ENCODE peak calls at places on chromosomes 1 and 21, in five cellular contexts. Y, U, F, K and M are unnamed samples.

GRCh38 chr1:64536836-64537490 is 67.0 kb downstream of the CACHD1 start:
- DNase-seq in Y (no peak), U (peak), F (no peak), K (no peak), M (peak)

GRCh38 chr1:168763031-168763430 is 34.0 kb upstream of the DPT start:
- DNase-seq in Y (no peak), U (no peak), F (no peak), K (no peak), M (peak)

GRCh38 chr1:6424000-6424565 is 493 bp upstream of the ESPN start:
- DNase-seq in Y (peak), U (no peak), F (no peak), K (no peak), M (no peak)

GRCh38 chr21:31781737-31782136 is 49.8 kb upstream of the SCAF4 start:
- DNase-seq in Y (no peak), U (no peak), F (no peak), K (no peak), M (no peak)

GRCh38 chr1:220458936-220459335 is 69.0 kb upstream of the MARK1 start:
- DNase-seq in Y (no peak), U (no peak), F (no peak), K (no peak), M (no peak)

GRCh38 chr1:154730986-154731489 is 123.1 kb upstream of the ADAR start:
- DNase-seq in Y (no peak), U (no peak), F (no peak), K (no peak), M (no peak)

GRCh38 chr1:112358061-112358770 is 37.8 kb upstream of the CTTNBP2NL start:
- DNase-seq in Y (no peak), U (no peak), F (no peak), K (no peak), M (no peak)

GRCh38 chr21:33171584-33172169 is 58.1 kb upstream of the IFNAR2 start:
- DNase-seq in Y (no peak), U (no peak), F (no peak), K (no peak), M (no peak)

GRCh38 chr1:41615316-41615715 is 130.8 kb upstream of the EDN2 start:
- DNase-seq in Y (no peak), U (no peak), F (peak), K (no peak), M (no peak)

GRCh38 chr21:37073417-37074194 is 552 bp downstream of the TTC3 start:
- DNase-seq in Y (peak), U (no peak), F (peak), K (peak), M (peak)

GRCh38 chr1:235999259-235999925 is 65.5 kb downstream of the NID1 start:
- DNase-seq in Y (no peak), U (no peak), F (no peak), K (peak), M (peak)

GRCh38 chr1:27538793-27539192 is 48.8 kb upstream of the WASF2 start:
- DNase-seq in Y (no peak), U (no peak), F (no peak), K (no peak), M (no peak)

GRCh38 chr1:205725514-205725913 is 24.5 kb downstream of the NUCKS1 start:
- DNase-seq in Y (no peak), U (no peak), F (no peak), K (no peak), M (no peak)
- H3K27ac ChIP-seq in Y (no peak), U (peak), F (no peak), K (no peak), M (no peak)

DNA sequence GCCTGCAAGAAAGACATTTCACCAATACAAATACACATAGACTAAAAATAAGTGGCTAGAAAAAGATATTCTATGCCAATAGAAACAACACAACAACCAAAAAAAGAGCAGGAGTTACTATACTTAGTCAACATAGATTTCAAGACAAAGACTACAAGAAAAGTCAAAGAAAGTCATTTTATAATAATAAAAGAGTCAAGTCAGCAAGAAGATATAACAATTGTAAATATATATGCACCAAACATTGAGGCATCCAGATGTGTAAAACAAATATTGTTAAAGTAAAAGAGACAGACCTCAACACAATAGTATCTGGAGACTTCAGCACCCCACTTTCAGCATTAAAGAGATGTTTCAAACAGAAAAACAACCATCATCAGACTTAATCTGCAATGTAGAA is 104.6 kb downstream of the AMY1C start:
- DNase-seq in Y (no peak), U (no peak), F (no peak), K (no peak), M (no peak)
- H3K27ac ChIP-seq in Y (no peak), U (no peak), F (no peak), K (no peak), M (no peak)

GRCh38 chr1:222818171-222818570 is 3.3 kb downstream of the DISP1 start:
- DNase-seq in Y (no peak), U (no peak), F (no peak), K (no peak), M (no peak)

GRCh38 chr1:222820159-222820732 is 5.4 kb downstream of the DISP1 start:
- DNase-seq in Y (no peak), U (no peak), F (no peak), K (no peak), M (no peak)

GRCh38 chr1:222814536-222815366 is at the start of gene DISP1:
- DNase-seq in Y (peak), U (peak), F (peak), K (peak), M (peak)

GRCh38 chr1:222815367-222815765 is 527 bp downstream of the DISP1 start:
- DNase-seq in Y (no peak), U (no peak), F (no peak), K (no peak), M (no peak)

GRCh38 chr1:222817529-222817928 is 2.7 kb downstream of the DISP1 start:
- DNase-seq in Y (no peak), U (no peak), F (no peak), K (no peak), M (peak)
- H3K27ac ChIP-seq in Y (peak), U (no peak), F (peak), K (no peak), M (no peak)

DNA sequence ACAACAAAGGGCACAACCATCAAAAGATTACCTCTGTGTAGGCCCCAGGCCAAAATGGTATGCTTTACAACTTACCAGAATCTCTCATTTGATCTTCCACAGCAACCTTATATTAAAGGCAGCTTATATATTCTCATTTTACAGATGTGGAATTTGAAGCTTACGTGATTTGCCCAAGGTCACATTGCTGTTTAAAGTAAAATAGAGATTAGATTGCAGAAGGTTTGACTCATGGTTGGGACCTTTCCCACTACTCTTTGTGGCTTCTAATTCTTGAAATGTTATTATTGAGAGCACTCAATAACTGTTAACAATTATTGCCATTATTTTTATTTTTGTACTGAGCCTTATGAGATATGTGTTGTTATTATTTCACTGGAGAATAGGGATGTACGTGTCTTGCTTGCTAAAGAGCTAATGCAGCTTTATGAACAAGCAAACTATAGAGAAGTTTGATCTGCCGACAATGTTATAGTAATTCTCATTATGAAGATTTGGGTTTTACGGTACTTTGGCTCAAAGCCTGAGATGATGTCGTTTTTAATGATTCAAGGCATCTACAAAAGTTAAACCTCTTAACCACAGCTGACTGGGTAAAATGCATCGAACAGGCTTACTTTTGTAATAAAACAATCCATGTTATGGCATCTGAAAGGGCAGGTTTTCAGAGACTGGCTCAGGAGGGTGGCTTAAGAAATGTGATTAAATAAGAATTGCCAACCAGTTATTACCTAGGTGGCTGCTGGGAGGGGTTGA is 43.3 kb upstream of the TSNAX start:
- DNase-seq in Y (no peak), U (peak), F (no peak), K (no peak), M (no peak)
- H3K27ac ChIP-seq in Y (no peak), U (no peak), F (no peak), K (no peak), M (no peak)

GRCh38 chr1:226695335-226695900 is 43.7 kb downstream of the ITPKB start:
- DNase-seq in Y (no peak), U (no peak), F (no peak), K (no peak), M (no peak)

GRCh38 chr1:226690460-226690982 is 48.6 kb downstream of the ITPKB start:
- DNase-seq in Y (no peak), U (no peak), F (no peak), K (peak), M (no peak)

GRCh38 chr1:226692067-226692792 is 46.9 kb downstream of the ITPKB start:
- DNase-seq in Y (no peak), U (no peak), F (no peak), K (no peak), M (no peak)

GRCh38 chr1:226691257-226691656 is 47.8 kb downstream of the ITPKB start:
- DNase-seq in Y (no peak), U (no peak), F (no peak), K (peak), M (no peak)

DNA sequence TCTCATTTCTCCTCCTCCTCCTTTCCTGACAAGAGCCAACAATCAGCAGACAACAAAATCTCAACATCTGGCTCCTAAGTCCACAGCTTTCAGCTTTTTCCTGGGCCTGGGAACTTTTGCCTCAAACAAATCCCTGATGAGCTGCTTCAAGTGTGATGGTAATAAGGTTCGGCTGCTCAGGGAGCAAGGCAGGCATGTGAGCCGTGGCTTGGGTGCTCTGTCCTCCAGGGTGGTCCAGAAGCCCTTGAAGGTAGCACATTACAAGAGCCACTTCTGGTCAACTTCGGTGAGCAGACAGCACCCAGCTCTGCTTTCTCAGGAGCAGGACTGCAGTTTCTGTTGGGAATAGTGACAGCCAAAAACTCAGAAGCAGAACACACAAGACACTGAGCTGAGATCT is 46.2 kb downstream of the ITPKB start:
- DNase-seq in Y (no peak), U (no peak), F (no peak), K (no peak), M (no peak)
- H3K27ac ChIP-seq in Y (peak), U (no peak), F (peak), K (peak), M (peak)

GRCh38 chr1:183023146-183023600 is at the start of gene LAMC1:
- DNase-seq in Y (peak), U (peak), F (no peak), K (no peak), M (peak)

GRCh38 chr1:183022202-183023145 is 746 bp upstream of the LAMC1 start:
- DNase-seq in Y (peak), U (peak), F (peak), K (no peak), M (peak)

GRCh38 chr1:183024352-183025337 is 1.4 kb downstream of the LAMC1 start:
- DNase-seq in Y (no peak), U (no peak), F (no peak), K (no peak), M (no peak)

GRCh38 chr1:183021405-183022201 is 1.6 kb upstream of the LAMC1 start:
- DNase-seq in Y (no peak), U (no peak), F (no peak), K (no peak), M (no peak)

GRCh38 chr1:183023601-183024351 is 556 bp downstream of the LAMC1 start:
- DNase-seq in Y (peak), U (peak), F (no peak), K (no peak), M (peak)
- H3K27ac ChIP-seq in Y (peak), U (peak), F (peak), K (no peak), M (peak)

DNA sequence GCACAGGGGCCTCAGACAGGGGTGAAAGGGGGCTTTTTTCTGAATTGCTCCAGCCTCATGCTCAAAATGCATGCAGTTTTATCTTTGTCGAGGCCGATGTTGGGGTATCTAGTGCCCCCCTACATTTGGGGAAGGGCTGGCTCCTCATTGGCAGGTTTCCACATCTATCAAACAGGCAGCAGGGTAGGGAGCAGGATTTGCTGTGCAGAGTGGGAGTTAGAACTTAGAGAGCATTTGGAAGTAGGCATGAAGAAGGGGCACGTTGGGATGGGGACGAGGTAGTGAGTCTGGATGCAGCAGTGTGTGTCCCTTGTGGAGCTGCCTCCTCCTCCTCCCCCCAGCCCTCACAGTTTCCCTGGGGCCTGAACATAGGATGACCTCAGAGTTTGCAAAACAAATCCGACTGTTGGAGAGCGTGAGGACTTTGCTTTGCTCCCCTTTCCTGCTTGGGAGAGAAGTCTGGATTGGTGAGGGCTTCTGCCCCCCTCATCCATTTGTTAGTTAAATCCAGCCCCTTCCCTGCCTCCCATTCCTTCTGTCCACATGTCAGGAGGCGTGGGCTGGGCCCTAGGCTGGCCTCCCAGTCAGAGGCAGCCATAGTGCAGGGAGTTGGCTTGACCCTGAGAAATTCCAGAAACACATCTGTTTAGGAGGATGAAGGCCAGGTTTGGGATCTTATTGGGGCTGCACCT is 36.9 kb upstream of the GPR37L1 start:
- DNase-seq in Y (no peak), U (peak), F (no peak), K (no peak), M (peak)
- H3K27ac ChIP-seq in Y (no peak), U (peak), F (no peak), K (no peak), M (peak)

GRCh38 chr1:246576709-246577032 is 10.4 kb downstream of the CNST start:
- DNase-seq in Y (no peak), U (no peak), F (no peak), K (no peak), M (no peak)

GRCh38 chr1:246572795-246573194 is 6.5 kb downstream of the CNST start:
- DNase-seq in Y (no peak), U (no peak), F (no peak), K (no peak), M (no peak)

GRCh38 chr1:246571953-246572352 is 5.7 kb downstream of the CNST start:
- DNase-seq in Y (no peak), U (no peak), F (no peak), K (no peak), M (no peak)

GRCh38 chr1:246577082-246577719 is 10.9 kb downstream of the CNST start:
- DNase-seq in Y (no peak), U (no peak), F (no peak), K (no peak), M (no peak)

GRCh38 chr1:246573481-246573880 is 7.2 kb downstream of the CNST start:
- DNase-seq in Y (no peak), U (no peak), F (no peak), K (no peak), M (no peak)
- H3K27ac ChIP-seq in Y (peak), U (no peak), F (peak), K (no peak), M (peak)